ENCODE peak calls at places on chromosomes 4 and X, in five cellular contexts. Y is CD8-positive, alpha-beta memory T cell; L is breast epithelium; J is heart left ventricle; A is IMR-90. T is an unnamed sample.

GRCh38 chr4:151711680-151712079 is 49.1 kb downstream of the GATB start:
- DNase-seq in A (no peak), Y (no peak), J (no peak), L (no peak), T (no peak)

GRCh38 chr4:78901882-78902281 is 37.4 kb downstream of the PAQR3 start:
- DNase-seq in J (no peak), Y (no peak), L (no peak), A (no peak), T (no peak)

GRCh38 chr4:150960818-150961217 is 54.3 kb downstream of the LRBA start:
- DNase-seq in A (no peak), Y (peak; percentile 20), J (no peak), L (no peak), T (peak; percentile 53)

GRCh38 chr4:25098964-25099843 is 61.0 kb downstream of the SEPSECS start:
- DNase-seq in A (peak; percentile 63), L (no peak), J (peak; percentile 89), Y (no peak), T (peak; percentile 94)

GRCh38 chrX:55264816-55265215 is at the start of gene PAGE3:
- DNase-seq in A (no peak), L (no peak), Y (no peak), J (no peak), T (no peak)

GRCh38 chrX:47060708-47061107 is 17.5 kb upstream of the RGN start:
- DNase-seq in J (no peak), Y (no peak), A (no peak), L (no peak), T (no peak)

GRCh38 chr4:130080872-130081451 is 985.0 kb downstream of the C4orf33 start:
- DNase-seq in J (no peak), Y (no peak), A (no peak), L (no peak), T (no peak)

GRCh38 chr4:64584981-64585557 is 175.8 kb upstream of the TECRL start:
- DNase-seq in L (no peak), A (peak; percentile 6), Y (no peak), J (no peak), T (peak; percentile 43)

GRCh38 chr4:169383724-169384123 is 113.0 kb upstream of the SH3RF1 start:
- DNase-seq in A (peak; percentile 97), Y (no peak), L (no peak), J (no peak), T (no peak)

GRCh38 chr4:41327770-41328169 is 71.0 kb downstream of the UCHL1 start:
- DNase-seq in Y (no peak), A (no peak), J (no peak), L (no peak), T (no peak)

GRCh38 chrX:2351321-2351720 is 149.5 kb downstream of the DHRSX start:
- DNase-seq in L (no peak), Y (no peak), J (no peak), A (peak; percentile 89), T (no peak)

GRCh38 chrX:120358687-120359086 is 3.2 kb upstream of the ATP1B4 start:
- DNase-seq in L (no peak), Y (no peak), A (no peak), J (no peak), T (no peak)

GRCh38 chrX:110450050-110450449 is 91.4 kb downstream of the RTL9 start:
- DNase-seq in J (peak; percentile 74), L (peak; percentile 69), A (peak; percentile 63), Y (peak; percentile 10), T (peak; percentile 85)

GRCh38 chrX:31213941-31214340 is 142.1 kb upstream of the FTHL17 start:
- DNase-seq in Y (no peak), L (no peak), J (no peak), A (peak; percentile 19), T (no peak)

GRCh38 chr4:4685810-4686209 is 144.0 kb upstream of the STX18 start:
- DNase-seq in A (no peak), L (no peak), Y (no peak), J (no peak), T (no peak)

GRCh38 chrX:79174949-79175644 is 30.6 kb downstream of the GPR174 start:
- DNase-seq in A (no peak), L (no peak), Y (no peak), J (no peak), T (no peak)

DNA sequence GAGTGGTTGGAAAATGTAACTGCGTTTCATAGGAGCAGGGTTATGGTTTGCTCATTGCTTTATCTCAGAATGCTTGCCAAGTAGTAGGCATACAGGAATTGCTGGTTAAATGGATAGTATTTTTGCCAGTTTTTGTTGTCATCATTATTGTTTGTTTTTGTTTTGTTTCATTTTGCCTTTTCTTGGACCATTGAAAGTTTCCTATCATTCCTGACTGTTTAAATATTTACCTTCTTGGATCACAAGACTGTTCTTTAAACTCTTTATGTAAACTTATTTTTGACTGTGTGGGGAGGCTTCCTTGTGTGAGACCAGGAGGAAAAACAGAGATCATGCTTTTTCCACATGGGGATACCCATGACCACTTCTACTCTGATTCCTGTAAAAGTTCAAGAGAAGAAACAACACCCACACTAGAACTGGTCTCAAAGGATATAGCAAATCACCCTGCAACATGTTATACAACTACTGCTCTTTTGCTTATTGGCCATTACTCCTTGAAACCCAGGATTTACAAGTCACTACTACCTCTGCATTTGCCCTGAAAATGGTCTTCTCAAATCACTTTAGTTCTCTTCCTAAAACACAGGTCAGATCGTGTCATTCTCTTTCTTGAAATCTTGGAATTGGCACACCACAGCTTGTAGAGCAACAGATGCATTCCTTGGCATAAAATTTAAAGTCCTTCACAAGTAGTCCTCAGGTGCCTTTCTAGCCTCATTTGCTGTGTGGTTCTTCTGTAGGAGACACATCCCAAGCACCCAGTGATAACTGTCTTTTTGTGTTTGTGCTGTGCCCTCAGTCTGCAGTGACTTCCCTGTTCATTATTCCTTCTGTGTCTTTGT is 51.3 kb downstream of the FNIP2 start:
- DNase-seq in J (no peak), L (no peak), Y (no peak), A (peak; percentile 43), T (no peak)
- H3K4me1 ChIP-seq in J (peaks cover 84% of the 10 kb centered on the region), L (no peaks in the 10 kb centered on the region), Y (no peaks in the 10 kb centered on the region), A (peaks cover 20% of the 10 kb centered on the region), T (peaks cover 27% of the 10 kb centered on the region)

DNA sequence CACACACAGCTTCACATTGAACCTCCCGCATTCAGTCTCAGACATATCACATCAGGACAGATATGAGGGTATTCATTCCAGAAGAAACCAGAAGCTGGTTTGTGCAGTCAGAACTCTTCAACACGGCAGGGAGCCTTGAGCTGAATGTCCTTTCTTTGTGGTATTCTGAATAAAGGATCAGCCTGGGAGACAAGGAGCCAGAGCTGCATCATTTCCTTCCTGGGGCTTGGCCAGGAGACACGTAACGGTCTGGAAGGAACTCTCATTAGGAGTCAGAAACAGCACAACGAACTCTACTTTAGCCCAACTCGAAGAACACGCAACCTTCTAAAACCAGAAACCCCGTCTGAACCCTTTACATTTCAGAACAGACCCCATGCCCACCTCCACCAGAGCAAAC is 46.4 kb downstream of the KDR start:
- DNase-seq in Y (no peak), J (peak; percentile 77), L (no peak), A (peak; percentile 12), T (peak; percentile 80)
- H3K27ac ChIP-seq in Y (no peak overlapping the region), J (peak overlapping the region; percentile 59), L (no peak overlapping the region), A (no peak overlapping the region), T (peak overlapping the region; percentile 90)

DNA sequence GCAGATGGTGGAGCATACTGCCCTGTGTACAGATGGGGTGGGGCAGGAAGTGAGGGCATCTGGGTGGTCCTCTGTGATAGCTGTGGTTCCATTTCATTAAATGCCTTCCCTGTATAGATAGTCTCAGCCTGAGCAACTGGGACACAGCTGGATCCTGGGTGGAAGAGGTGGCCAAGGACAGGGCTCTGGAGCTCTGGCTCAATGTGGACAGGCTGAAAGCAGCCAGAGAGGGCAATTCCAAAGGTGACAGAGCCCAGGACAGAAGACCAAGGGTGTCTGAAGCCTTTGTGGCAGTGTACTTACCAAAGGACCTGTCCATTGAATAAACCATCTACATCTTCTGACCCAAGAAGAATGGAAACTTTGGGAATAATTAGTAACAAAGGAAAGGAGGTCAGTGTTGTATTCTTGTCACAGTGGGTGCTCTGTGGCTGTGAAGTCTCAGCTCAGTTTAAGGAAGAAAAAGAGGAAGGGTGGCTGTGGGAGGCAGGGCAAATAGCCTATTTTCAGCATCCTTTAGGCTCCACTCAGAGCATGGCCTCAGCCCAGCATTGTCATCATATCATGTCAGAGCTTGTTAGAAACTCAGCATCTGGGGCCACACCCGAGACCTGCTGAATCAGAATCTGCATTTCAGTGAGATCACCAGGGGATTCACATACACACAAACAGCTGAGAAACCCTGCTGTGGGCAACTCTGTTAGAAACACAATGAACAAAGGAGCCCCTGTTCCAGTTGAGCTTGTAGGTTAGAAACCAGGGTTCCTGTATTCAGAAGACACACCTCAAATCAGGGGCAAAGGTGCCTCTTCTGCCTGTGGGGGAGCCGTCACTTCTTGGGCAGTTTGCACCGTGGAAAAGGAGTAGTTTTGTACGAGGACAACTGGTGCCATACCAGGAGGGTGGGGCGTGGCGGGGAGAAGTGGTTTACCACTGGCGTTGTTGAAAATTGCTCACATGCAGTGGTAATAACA is 168.6 kb downstream of the PTTG2 start:
- DNase-seq in A (peak; percentile 89), L (no peak), J (peak; percentile 42), Y (peak; percentile 51), T (no peak)
- H3K4me1 ChIP-seq in A (peaks cover 19% of the 10 kb centered on the region), L (no peaks in the 10 kb centered on the region), J (peaks cover 50% of the 10 kb centered on the region), Y (peaks cover 53% of the 10 kb centered on the region), T (peaks cover 7% of the 10 kb centered on the region)

GRCh38 chrX:153688900-153689590 is 1.3 kb downstream of the SLC6A8 start:
- DNase-seq in L (peak; percentile 56), J (peak; percentile 70), A (peak; percentile 6), Y (no peak), T (peak; percentile 79)

GRCh38 chrX:153688071-153688470 is 345 bp downstream of the SLC6A8 start:
- DNase-seq in A (no peak), Y (no peak), L (no peak), J (peak; percentile 16), T (peak; percentile 35)

GRCh38 chrX:153690466-153690865 is 2.7 kb downstream of the SLC6A8 start:
- DNase-seq in A (no peak), L (no peak), Y (no peak), J (peak; percentile 32), T (peak; percentile 39)

GRCh38 chrX:153688534-153688899 is 791 bp downstream of the SLC6A8 start:
- DNase-seq in J (no peak), Y (no peak), A (no peak), L (no peak), T (peak; percentile 43)

DNA sequence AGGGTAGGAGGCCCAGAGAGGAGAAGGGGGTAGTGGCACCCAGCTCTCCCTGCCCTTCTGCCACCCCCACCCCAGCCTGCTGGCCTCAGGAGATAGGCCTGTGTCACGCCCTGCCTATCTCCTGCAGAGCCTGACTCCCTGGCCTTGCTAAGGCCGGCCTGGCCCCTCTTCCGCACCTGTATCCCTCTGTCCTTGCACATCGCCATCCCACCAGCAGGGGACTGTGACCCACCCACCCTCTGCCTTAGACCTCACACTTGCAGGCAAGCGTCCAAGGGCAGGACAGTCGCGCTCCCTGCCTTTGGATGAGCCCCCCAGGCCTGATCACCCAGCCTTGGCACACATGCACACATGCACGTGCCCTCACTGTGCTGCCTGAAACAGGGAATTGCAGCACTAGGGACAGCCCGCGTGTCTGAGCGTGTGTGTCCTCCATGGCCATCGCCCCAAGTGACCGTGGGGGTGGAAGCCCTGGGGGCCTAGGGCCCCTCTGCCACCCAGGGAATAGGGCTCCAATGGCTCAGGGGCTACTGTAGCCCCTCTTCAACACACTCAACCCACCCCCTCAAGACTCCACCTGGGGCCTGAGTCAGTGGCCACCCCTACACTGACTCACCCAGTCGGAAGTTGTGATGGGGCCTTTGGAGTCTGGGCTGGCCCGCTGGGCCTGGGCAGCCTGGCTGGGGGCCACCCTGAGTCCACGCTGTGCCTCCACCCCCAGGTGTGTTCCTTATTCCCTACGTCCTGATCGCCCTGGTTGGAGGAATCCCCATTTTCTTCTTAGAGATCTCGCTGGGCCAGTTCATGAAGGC is 2.1 kb downstream of the SLC6A8 start:
- DNase-seq in A (peak; percentile 23), J (peak; percentile 35), Y (no peak), L (no peak), T (no peak)
- H3K27ac ChIP-seq in A (no peak overlapping the region), J (peak overlapping the region; percentile 92), Y (peak overlapping the region; percentile 31), L (no peak overlapping the region), T (peak overlapping the region; percentile 69)

T was measured in right cardiac atrium.